ENCODE peak calls at places on chromosome 22, in six cellular contexts. D is NCI-H187; J is astrocyte of the hippocampus; Z is HTR-8/SVneo; I is stimulated activated CD8-positive, alpha-beta memory T cell treated with anti-CD3 and anti-CD28 coated beads, Interleukin-2, amount 100 ng/mL, for 48 hours; B is NCI-H524 treated with DMSO at 0.1 percent for 48 hours. C is an unnamed sample.
A peak's percentile ranks its signal among the peaks of the same experiment; 100 is the strongest.

GRCh38 chr22:21860640-21861039 is 6.8 kb downstream of the MAPK1 start:
- DNase-seq in D (no peak), I (no peak), B (no peak), Z (no peak), J (no peak), C (no peak)

GRCh38 chr22:20324139-20324516 is 4.3 kb upstream of the DGCR6L start:
- DNase-seq in B (no peak), J (no peak), I (no peak), Z (no peak), D (no peak), C (no peak)

GRCh38 chr22:39900306-39901227 is at the start of gene GRAP2:
- DNase-seq in J (no peak), B (no peak), D (no peak), Z (no peak), I (no peak), C (peak; percentile 65)

GRCh38 chr22:42077486-42078125 is 1.9 kb upstream of the SMDT1 start:
- DNase-seq in Z (no peak), D (no peak), I (no peak), J (no peak), B (no peak), C (no peak)

GRCh38 chr22:40008726-40009125 is 14.0 kb downstream of the FAM83F start:
- DNase-seq in D (no peak), Z (no peak), J (no peak), B (no peak), I (no peak), C (no peak)

GRCh38 chr22:50146440-50147228 is 23.9 kb upstream of the PANX2 start:
- DNase-seq in B (peak; percentile 22), I (no peak), Z (no peak), J (peak; percentile 76), D (no peak), C (no peak)

GRCh38 chr22:42613869-42614268 is 814 bp downstream of the POLDIP3 start:
- DNase-seq in J (peak; percentile 57), D (no peak), Z (no peak), I (no peak), B (no peak), C (no peak)

GRCh38 chr22:27100789-27101188 is 443.4 kb downstream of the MIAT start:
- DNase-seq in Z (no peak), J (peak; percentile 94), B (peak; percentile 6), I (no peak), D (no peak), C (no peak)

GRCh38 chr22:30208631-30209603 is 37.6 kb downstream of the LIF start:
- DNase-seq in D (no peak), Z (no peak), B (no peak), I (no peak), J (peak; percentile 77), C (no peak)

GRCh38 chr22:45597460-45598192 is 74.0 kb upstream of the ATXN10 start:
- DNase-seq in B (no peak), J (no peak), Z (no peak), I (no peak), D (no peak), C (no peak)

GRCh38 chr22:36817429-36817783 is 571 bp upstream of the PVALB start:
- DNase-seq in D (no peak), I (no peak), Z (no peak), J (no peak), B (no peak), C (no peak)

GRCh38 chr22:42833104-42833503 is 24.0 kb downstream of the ARFGAP3 start:
- DNase-seq in I (no peak), B (no peak), Z (no peak), J (no peak), D (no peak), C (no peak)

GRCh38 chr22:19522190-19522880 is 1.9 kb downstream of the CLDN5 start:
- DNase-seq in D (no peak), B (peak; percentile 43), I (no peak), J (no peak), Z (no peak), C (no peak)

GRCh38 chr22:28935140-28935539 is 51.8 kb downstream of the ZNRF3 start:
- DNase-seq in Z (no peak), I (no peak), J (no peak), D (no peak), B (no peak), C (no peak)

GRCh38 chr22:22171357-22172218 is 73.0 kb upstream of the VPREB1 start:
- DNase-seq in Z (peak; percentile 6), J (peak; percentile 8), B (peak; percentile 6), D (no peak), I (no peak), C (no peak)

GRCh38 chr22:27885977-27886842 is 32.8 kb downstream of the PITPNB start:
- DNase-seq in I (peak; percentile 13), J (peak; percentile 71), B (no peak), Z (peak; percentile 57), D (no peak), C (peak; percentile 37)

GRCh38 chr22:36465232-36466021 is 16.0 kb downstream of the TXN2 start:
- DNase-seq in D (no peak), I (no peak), Z (peak; percentile 68), J (peak; percentile 96), B (no peak), C (no peak)

GRCh38 chr22:50621948-50622722 is 5.8 kb downstream of the ARSA start:
- DNase-seq in B (no peak), Z (no peak), D (no peak), I (no peak), J (no peak), C (peak; percentile 32)

GRCh38 chr22:18929459-18929858 is 6.6 kb downstream of the PRODH start:
- DNase-seq in D (no peak), I (no peak), B (no peak), Z (no peak), J (no peak), C (no peak)

GRCh38 chr22:49935561-49935960 is 17.1 kb downstream of the CRELD2 start:
- DNase-seq in I (no peak), D (no peak), J (peak; percentile 50), B (no peak), Z (no peak), C (peak; percentile 46)

GRCh38 chr22:44180706-44181032 is at the start of gene PARVG:
- DNase-seq in I (no peak), B (no peak), D (no peak), J (no peak), Z (no peak), C (peak; percentile 37)

GRCh38 chr22:27689664-27690063 is 111.9 kb downstream of the MN1 start:
- DNase-seq in B (no peak), D (no peak), J (no peak), I (no peak), Z (no peak), C (no peak)

GRCh38 chr22:24526191-24526590 is 28.7 kb downstream of the GUCD1 start:
- DNase-seq in D (no peak), B (no peak), I (no peak), Z (no peak), J (no peak), C (no peak)

GRCh38 chr22:19798320-19798665 is 37.7 kb downstream of the TBX1 start:
- DNase-seq in D (no peak), Z (no peak), B (no peak), J (no peak), I (no peak), C (no peak)

C was measured in CD4-positive, alpha-beta T cell.